ENCODE peak calls at places on chromosomes 6 and 20, in five cellular contexts. G, R, I, D and S are unnamed samples.

GRCh38 chr20:57522380-57522973 is 2.5 kb downstream of the CTCFL start:
- DNase-seq in R (no peak), D (no peak), I (no peak), G (no peak), S (no peak)

GRCh38 chr6:217048-217659 is 75.1 kb upstream of the DUSP22 start:
- DNase-seq in R (no peak), D (no peak), G (no peak), I (no peak), S (no peak)

GRCh38 chr6:40391086-40391485 is 196.1 kb downstream of the LRFN2 start:
- DNase-seq in R (no peak), I (no peak), G (no peak), D (no peak), S (no peak)

GRCh38 chr6:31304683-31305082 is 32.8 kb upstream of the HLA-C start:
- DNase-seq in I (no peak), D (no peak), R (no peak), G (peak; percentile 16), S (no peak)

GRCh38 chr20:46928580-46929132 is 34.0 kb downstream of the EYA2 start:
- DNase-seq in D (peak; percentile 49), I (no peak), G (peak; percentile 87), R (no peak), S (no peak)

GRCh38 chr6:152948150-152948768 is 34.6 kb downstream of the FBXO5 start:
- DNase-seq in D (no peak), I (no peak), G (peak; percentile 70), R (peak; percentile 39), S (no peak)

GRCh38 chr6:131368077-131368911 is 204.7 kb upstream of the ARG1 start:
- DNase-seq in D (peak; percentile 61), R (no peak), G (peak; percentile 71), I (no peak), S (peak; percentile 28)

GRCh38 chr6:49556429-49556837 is 6.0 kb downstream of the C6orf141 start:
- DNase-seq in D (no peak), R (no peak), I (no peak), G (peak; percentile 76), S (no peak)

GRCh38 chr20:19291818-19292132 is 79.3 kb downstream of the SLC24A3 start:
- DNase-seq in G (no peak), R (no peak), D (no peak), I (no peak), S (no peak)

GRCh38 chr6:3813150-3813780 is 35.9 kb upstream of the FAM50B start:
- DNase-seq in D (peak; percentile 63), I (no peak), G (peak; percentile 59), R (peak; percentile 51), S (no peak)

GRCh38 chr20:58710481-58711265 is 18.1 kb downstream of the NPEPL1 start:
- DNase-seq in I (no peak), R (no peak), G (no peak), D (no peak), S (no peak)

GRCh38 chr6:130676077-130676772 is 151.0 kb upstream of the SMLR1 start:
- DNase-seq in G (no peak), D (no peak), I (no peak), R (peak; percentile 31), S (no peak)

GRCh38 chr20:31987744-31988143 is 19.8 kb downstream of the XKR7 start:
- DNase-seq in G (peak; percentile 24), D (no peak), I (no peak), R (peak; percentile 31), S (no peak)

GRCh38 chr6:150971230-150971629 is 105.7 kb downstream of the MTHFD1L start:
- DNase-seq in D (no peak), I (no peak), R (no peak), G (no peak), S (no peak)

GRCh38 chr6:149503858-149504257 is 19.0 kb upstream of the ZC3H12D start:
- DNase-seq in G (no peak), D (no peak), I (no peak), R (no peak), S (no peak)

GRCh38 chr6:41970436-41970846 is 28.8 kb upstream of the CCND3 start:
- DNase-seq in D (peak; percentile 51), G (peak; percentile 67), I (no peak), R (peak; percentile 48), S (no peak)

GRCh38 chr20:30500829-30501440 is 756.5 kb upstream of the DEFB115 start:
- DNase-seq in D (no peak), R (no peak), G (no peak), I (no peak), S (no peak)

GRCh38 chr20:64232794-64233193 is 22.8 kb upstream of the PCMTD2 start:
- DNase-seq in I (no peak), G (no peak), R (no peak), D (no peak), S (no peak)

GRCh38 chr20:48697845-48698491 is 129.8 kb downstream of the PREX1 start:
- DNase-seq in R (peak; percentile 58), G (peak; percentile 94), I (no peak), D (peak; percentile 81), S (no peak)

GRCh38 chr6:47044418-47044817 is 2.3 kb upstream of the ADGRF1 start:
- DNase-seq in G (peak; percentile 8), I (no peak), D (no peak), R (peak; percentile 33), S (no peak)

GRCh38 chr20:39266989-39267388 is 304.8 kb downstream of the DHX35 start:
- DNase-seq in R (no peak), I (no peak), G (no peak), D (no peak), S (no peak)

GRCh38 chr6:37763413-37763812 is 56.1 kb upstream of the ZFAND3 start:
- DNase-seq in R (no peak), G (no peak), I (no peak), D (no peak), S (no peak)

DNA sequence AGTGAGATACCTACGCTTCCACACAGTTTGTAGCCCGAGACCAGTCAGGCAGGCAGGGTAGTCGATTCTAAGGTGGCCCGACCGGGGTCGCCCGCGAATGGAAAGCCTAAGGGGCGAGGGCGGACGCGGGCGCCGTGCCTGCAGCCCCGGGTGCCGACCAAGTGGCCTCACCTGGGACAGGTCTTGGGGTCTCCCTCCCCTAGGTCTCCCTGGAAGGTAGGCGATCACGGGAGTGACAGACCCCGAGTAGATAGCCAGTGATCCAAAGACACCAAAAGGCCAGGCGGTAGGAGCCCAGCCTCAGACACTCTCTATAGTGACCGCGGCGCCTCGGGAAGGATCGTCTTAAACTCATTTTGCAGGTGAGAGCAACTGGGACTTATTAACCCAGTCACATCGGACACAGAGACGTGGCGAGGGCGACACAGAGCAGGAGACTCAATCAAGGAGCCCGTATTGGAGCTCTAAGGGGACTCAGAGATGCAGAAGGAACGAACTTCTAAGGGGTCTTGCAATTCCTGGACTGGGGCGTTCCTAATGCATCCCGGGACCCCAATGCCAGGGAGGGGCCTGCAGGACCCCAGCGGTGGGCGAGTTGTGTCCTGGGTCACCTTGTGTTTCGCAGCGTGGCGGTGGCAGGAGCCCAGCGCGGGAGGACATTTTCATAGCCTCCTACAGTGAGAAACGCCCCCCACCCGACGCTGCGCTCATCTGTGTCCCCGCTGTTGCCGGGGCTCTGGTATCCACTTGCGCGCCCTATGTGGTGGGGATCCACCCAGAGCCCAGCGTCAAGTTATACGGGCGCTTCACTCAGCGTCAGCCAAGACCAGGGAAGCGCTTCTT is 2.1 kb upstream of the VSX1 start:
- DNase-seq in G (no peak), D (no peak), I (no peak), R (no peak), S (no peak)
- TF ChIP-seq CTCF in G (peak; percentile 21), D (no peak), I (peak; percentile 46), R (peak; percentile 63), S (no peak)

DNA sequence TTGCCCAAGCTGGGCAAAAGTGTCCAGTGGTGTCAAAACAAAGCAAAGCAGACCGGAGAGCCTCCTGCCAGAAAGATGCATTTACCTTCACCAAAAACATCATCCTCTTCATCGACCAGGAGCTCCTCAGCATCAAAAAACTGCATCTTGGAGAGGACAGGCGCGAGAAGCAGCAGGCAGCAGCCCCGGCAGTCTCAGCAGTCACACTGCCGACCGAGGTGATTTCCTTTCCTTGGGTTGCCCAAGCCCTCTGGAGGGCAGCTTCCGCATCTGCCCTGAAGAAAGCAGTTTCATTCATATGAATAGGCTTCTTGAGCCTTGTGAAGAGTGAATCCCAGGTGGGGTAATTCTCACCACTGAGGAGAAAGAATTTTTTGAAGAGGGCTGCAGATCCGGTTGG is at the start of gene RIPOR2:
- DNase-seq in D (no peak), G (no peak), I (no peak), R (no peak), S (no peak)
- TF ChIP-seq CTCF in D (no peak), G (no peak), I (no peak), R (no peak), S (no peak)

GRCh38 chr6:143539723-143540122 is 28.2 kb upstream of the FUCA2 start:
- DNase-seq in D (no peak), R (no peak), G (no peak), I (no peak), S (no peak)
- TF ChIP-seq CTCF in D (no peak), R (no peak), G (no peak), I (no peak), S (no peak)

GRCh38 chr20:63027425-63028389 is 20.9 kb upstream of the BHLHE23 start:
- DNase-seq in G (peak; percentile 34), R (peak; percentile 9), D (no peak), I (no peak), S (no peak)
- TF ChIP-seq CTCF in G (no peak), R (no peak), D (no peak), I (peak; percentile 0), S (no peak)

GRCh38 chr6:29649701-29650673 is 6.9 kb upstream of the MOG start:
- DNase-seq in D (peak; percentile 99), I (peak; percentile 69), R (peak; percentile 96), G (peak; percentile 98), S (peak; percentile 83)
- TF ChIP-seq CTCF in D (peak; percentile 87), I (peak; percentile 88), R (peak; percentile 96), G (peak; percentile 92), S (peak; percentile 97)

GRCh38 chr20:61391185-61391584 is 139.1 kb downstream of the CDH4 start:
- DNase-seq in G (no peak), I (no peak), D (no peak), R (no peak), S (no peak)

GRCh38 chr20:61396262-61396848 is 144.3 kb downstream of the CDH4 start:
- DNase-seq in I (no peak), R (no peak), D (no peak), G (no peak), S (no peak)

GRCh38 chr20:61391812-61392520 is 139.9 kb downstream of the CDH4 start:
- DNase-seq in I (no peak), G (no peak), D (no peak), R (no peak), S (no peak)

GRCh38 chr20:61397146-61397545 is 145.1 kb downstream of the CDH4 start:
- DNase-seq in D (no peak), R (no peak), I (no peak), G (no peak), S (no peak)

DNA sequence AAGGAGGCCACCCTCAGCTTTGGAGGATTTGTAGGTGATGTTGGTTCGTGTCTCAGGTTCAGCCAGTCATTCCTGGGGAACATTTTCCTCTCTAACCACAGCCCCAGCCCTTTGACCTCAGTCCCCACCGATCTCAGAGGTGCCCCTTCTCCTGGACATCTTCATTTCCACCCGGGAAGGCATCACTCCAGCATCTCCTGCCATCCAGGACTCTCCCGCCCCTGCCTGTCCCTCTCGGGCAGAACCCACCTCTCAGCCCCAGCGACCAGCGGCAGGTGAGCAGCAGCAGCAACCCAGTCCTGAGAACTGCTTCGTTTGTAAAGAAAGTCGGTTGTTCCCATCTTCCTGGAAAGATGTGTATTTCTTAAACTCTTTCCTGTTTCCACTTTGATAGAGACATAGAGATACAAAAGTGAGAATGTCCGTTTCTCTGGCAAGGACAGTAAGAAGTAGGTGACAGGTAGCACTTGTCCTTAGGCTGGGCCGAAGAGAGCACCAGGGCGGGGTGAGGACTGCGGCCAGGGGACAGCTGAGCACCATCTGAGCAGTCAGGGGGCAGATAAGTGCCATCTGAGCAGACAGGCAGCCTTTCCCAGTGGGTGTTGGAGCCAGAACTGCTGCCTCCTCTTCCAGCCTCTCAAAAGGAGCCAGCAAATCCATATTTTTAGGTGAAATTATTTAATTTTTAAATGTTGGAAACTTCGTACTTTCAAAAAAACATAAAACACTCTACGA is 142.2 kb downstream of the CDH4 start:
- DNase-seq in R (no peak), G (no peak), D (no peak), I (no peak), S (no peak)
- TF ChIP-seq CTCF in R (no peak), G (no peak), D (no peak), I (no peak), S (no peak)